ENCODE peak calls at places on chromosomes 6 and 20, in eight cellular contexts. S is CD4-positive, alpha-beta T cell; M is SK-MEL-5; J is A172; O is left ventricle myocardium inferior; U is neural progenitor cell; W is GM10248; L is activated effector memory CD4-positive, alpha-beta T cell treated with anti-CD3 and anti-CD28 coated beads, Interleukin-2, amount 50 U/mL, for 16 hours. B is an unnamed sample.

GRCh38 chr20:59214083-59214482 is 50.5 kb downstream of the ZNF831 start:
- DNase-seq in S (no peak), M (no peak), J (no peak), O (no peak), U (no peak), W (no peak), L (no peak), B (no peak)

GRCh38 chr6:148947621-148948444 is 201.0 kb downstream of the UST start:
- DNase-seq in S (peak), M (peak), J (peak), O (peak), U (peak), W (peak), L (peak), B (peak)

GRCh38 chr6:137040393-137040792 is 4.4 kb downstream of the IL20RA start:
- DNase-seq in S (no peak), M (no peak), J (no peak), O (no peak), U (no peak), W (no peak), L (no peak), B (no peak)

GRCh38 chr6:21984135-21984534 is 312.7 kb downstream of the PRL start:
- DNase-seq in S (no peak), M (no peak), J (no peak), O (no peak), U (no peak), W (no peak), L (no peak), B (no peak)

GRCh38 chr20:47700327-47700726 is 85.0 kb downstream of the SULF2 start:
- DNase-seq in S (no peak), M (no peak), J (no peak), O (no peak), U (no peak), W (no peak), L (no peak), B (no peak)

GRCh38 chr6:105569706-105570105 is 166.8 kb upstream of the PREP start:
- DNase-seq in S (no peak), M (no peak), J (no peak), O (no peak), U (no peak), W (no peak), L (no peak), B (no peak)

GRCh38 chr6:90574610-90575009 is 12.3 kb downstream of the MAP3K7 start:
- DNase-seq in S (no peak), M (peak), J (no peak), O (no peak), U (no peak), W (no peak), L (no peak), B (no peak)

GRCh38 chr20:47136782-47137181 is 219.7 kb downstream of the ZMYND8 start:
- DNase-seq in S (no peak), M (peak), J (no peak), O (no peak), U (no peak), W (no peak), L (no peak), B (no peak)

GRCh38 chr20:16158976-16159286 is 414.3 kb downstream of the KIF16B start:
- DNase-seq in S (no peak), M (no peak), J (no peak), O (no peak), U (no peak), W (peak), L (no peak), B (no peak)

GRCh38 chr20:62928246-62928939 is 2.1 kb upstream of the DIDO1 start:
- DNase-seq in S (no peak), M (no peak), J (no peak), O (no peak), U (no peak), W (no peak), L (peak), B (no peak)

GRCh38 chr6:43939281-43940070 is 169.5 kb downstream of the VEGFA start:
- DNase-seq in S (no peak), M (no peak), J (no peak), O (peak), U (no peak), W (no peak), L (peak), B (no peak)

GRCh38 chr6:100134703-100135102 is 140.7 kb upstream of the MCHR2 start:
- DNase-seq in S (no peak), M (no peak), J (peak), O (no peak), U (no peak), W (no peak), L (no peak), B (no peak)

GRCh38 chr6:13397359-13398080 is 69.2 kb upstream of the TBC1D7 start:
- DNase-seq in S (no peak), M (no peak), J (no peak), O (no peak), U (no peak), W (peak), L (no peak), B (peak)

GRCh38 chr20:39070484-39071231 is 108.5 kb downstream of the DHX35 start:
- DNase-seq in S (no peak), M (no peak), J (peak), O (no peak), U (no peak), W (no peak), L (no peak), B (no peak)

GRCh38 chr6:163651910-163652309 is 237.4 kb downstream of the QKI start:
- DNase-seq in S (no peak), M (no peak), J (no peak), O (no peak), U (no peak), W (no peak), L (no peak), B (no peak)

B was measured in GM12891.